ENCODE peak calls at places on chromosome 6, in nine cellular contexts. V is transverse colon; R is prostate gland; B is vagina; G is CD8-positive, alpha-beta T cell; D is A549; P is brain microvascular endothelial cell; E is ovary; K is heart right ventricle. F is an unnamed sample.

GRCh38 chr6:1596088-1596852 is 13.4 kb upstream of the FOXC1 start:
- DNase-seq in V (peak), R (peak), B (no peak), G (peak), D (no peak), P (no peak), E (peak), K (peak), F (peak)

GRCh38 chr6:90714319-90714718 is 127.4 kb upstream of the MAP3K7 start:
- DNase-seq in V (no peak), R (no peak), B (no peak), G (no peak), D (no peak), P (no peak), E (no peak), K (no peak), F (no peak)

GRCh38 chr6:47669684-47670515 is 28.5 kb upstream of the ADGRF4 start:
- DNase-seq in V (no peak), R (peak), B (no peak), G (no peak), D (no peak), P (peak), E (no peak), K (no peak), F (no peak)

GRCh38 chr6:79868098-79868722 is 79.1 kb downstream of the ELOVL4 start:
- DNase-seq in V (no peak), R (peak), B (no peak), G (no peak), D (peak), P (peak), E (no peak), K (no peak), F (no peak)

GRCh38 chr6:111950661-111951426 is 77.6 kb upstream of the FYN start:
- DNase-seq in V (no peak), R (no peak), B (no peak), G (no peak), D (no peak), P (no peak), E (no peak), K (peak), F (no peak)

GRCh38 chr6:1766663-1767062 is 156.9 kb downstream of the FOXC1 start:
- DNase-seq in V (no peak), R (no peak), B (no peak), G (no peak), D (no peak), P (no peak), E (no peak), K (no peak), F (no peak)

GRCh38 chr6:39054577-39055142 is 6.1 kb downstream of the GLP1R start:
- DNase-seq in V (peak), R (no peak), B (no peak), G (no peak), D (no peak), P (no peak), E (peak), K (no peak), F (no peak)

GRCh38 chr6:89454300-89454699 is 21.3 kb downstream of the ANKRD6 start:
- DNase-seq in V (no peak), R (no peak), B (no peak), G (no peak), D (no peak), P (no peak), E (no peak), K (no peak), F (no peak)

GRCh38 chr6:21390537-21391213 is 202.9 kb upstream of the SOX4 start:
- DNase-seq in V (no peak), R (no peak), B (no peak), G (no peak), D (no peak), P (no peak), E (no peak), K (no peak), F (no peak)

GRCh38 chr6:135871878-135872277 is 20.4 kb downstream of the PDE7B start:
- DNase-seq in V (no peak), R (no peak), B (no peak), G (no peak), D (no peak), P (peak), E (no peak), K (no peak), F (no peak)

GRCh38 chr6:7261030-7261841 is 51.8 kb downstream of the SSR1 start:
- DNase-seq in V (peak), R (peak), B (no peak), G (no peak), D (peak), P (peak), E (peak), K (peak), F (peak)

GRCh38 chr6:152474341-152474740 is 162.8 kb downstream of the SYNE1 start:
- DNase-seq in V (no peak), R (no peak), B (no peak), G (no peak), D (no peak), P (peak), E (no peak), K (no peak), F (no peak)

GRCh38 chr6:80527552-80528052 is 421.1 kb downstream of the BCKDHB start:
- DNase-seq in V (no peak), R (no peak), B (no peak), G (no peak), D (peak), P (no peak), E (no peak), K (no peak), F (no peak)

GRCh38 chr6:34463849-34464248 is 2.0 kb upstream of the PACSIN1 start:
- DNase-seq in V (no peak), R (no peak), B (no peak), G (no peak), D (no peak), P (no peak), E (no peak), K (no peak), F (no peak)

GRCh38 chr6:107129370-107129925 is 14.1 kb upstream of the BEND3 start:
- DNase-seq in V (no peak), R (no peak), B (no peak), G (no peak), D (no peak), P (no peak), E (no peak), K (no peak), F (no peak)

GRCh38 chr6:149046822-149047246 is 270.7 kb upstream of the TAB2 start:
- DNase-seq in V (no peak), R (no peak), B (no peak), G (no peak), D (no peak), P (no peak), E (no peak), K (no peak), F (no peak)

GRCh38 chr6:44127186-44128019 is at the start of the genes MRPL14 and TMEM63B:
- DNase-seq in V (peak), R (peak), B (no peak), G (peak), D (peak), P (peak), E (peak), K (peak), F (peak)

GRCh38 chr6:11654876-11655275 is 117.3 kb downstream of the TMEM170B start:
- DNase-seq in V (no peak), R (no peak), B (no peak), G (no peak), D (no peak), P (peak), E (no peak), K (no peak), F (no peak)

GRCh38 chr6:143840595-143840994 is 2.5 kb upstream of the LTV1 start:
- DNase-seq in V (no peak), R (no peak), B (no peak), G (no peak), D (no peak), P (no peak), E (no peak), K (no peak), F (no peak)

GRCh38 chr6:11854418-11855165 is 76.0 kb upstream of the ADTRP start:
- DNase-seq in V (no peak), R (no peak), B (no peak), G (no peak), D (peak), P (peak), E (no peak), K (no peak), F (no peak)

GRCh38 chr6:125188594-125189203 is 35.1 kb downstream of the TPD52L1 start:
- DNase-seq in V (no peak), R (no peak), B (no peak), G (no peak), D (no peak), P (no peak), E (no peak), K (no peak), F (no peak)
- H3K27ac ChIP-seq in V (no peak), R (peak), B (no peak), G (no peak), D (peak), P (no peak), E (no peak), K (peak), F (no peak)

DNA sequence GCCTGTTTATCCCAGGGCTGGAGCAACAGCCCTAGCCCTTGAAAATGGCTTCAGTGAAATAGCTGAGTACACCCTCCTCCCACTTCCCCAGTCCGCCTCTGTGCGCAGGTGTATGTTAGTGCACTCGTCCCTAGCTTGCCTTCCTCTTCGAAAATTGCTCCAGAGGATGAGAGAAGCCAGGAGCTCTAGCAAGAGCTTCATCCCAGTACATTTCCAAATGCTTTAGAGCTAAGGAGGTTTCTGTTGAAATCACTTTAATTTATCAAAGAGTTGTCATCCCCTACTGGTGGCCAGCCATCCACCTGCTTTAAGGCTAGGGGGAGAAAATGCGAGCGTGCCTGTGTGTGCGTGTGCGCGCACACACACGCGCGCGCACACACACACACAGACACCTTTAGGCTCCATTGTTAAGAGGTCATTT is 5.4 kb upstream of the POU3F2 start:
- DNase-seq in V (no peak), R (no peak), B (no peak), G (no peak), D (no peak), P (no peak), E (no peak), K (no peak), F (no peak)
- TF ChIP-seq CTCF in V (no peak), R (no peak), B (no peak), G (no peak), D (no peak), P (no peak), E (no peak), K (no peak), F (no peak)

DNA sequence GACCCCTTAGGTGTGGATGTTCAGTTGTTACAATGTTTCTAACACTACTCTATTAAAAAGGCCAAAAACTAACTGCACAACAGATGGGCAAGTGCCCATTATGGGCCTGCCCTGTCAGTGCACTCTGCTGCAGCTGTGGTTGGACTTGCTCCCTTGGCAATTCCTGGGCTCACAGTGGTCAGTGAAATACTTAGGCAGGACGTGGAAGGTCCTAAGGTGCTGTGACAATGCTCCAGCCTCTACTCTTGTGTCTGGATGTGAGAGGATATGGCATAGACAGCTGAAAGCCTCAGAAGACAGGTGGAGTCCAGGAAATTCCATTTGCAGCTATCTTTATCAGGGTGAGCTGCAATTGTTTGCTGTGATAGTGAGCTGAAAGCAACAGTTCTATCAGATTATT is 136.5 kb upstream of the OLIG3 start:
- DNase-seq in V (no peak), R (no peak), B (no peak), G (no peak), D (no peak), P (no peak), E (no peak), K (no peak), F (no peak)
- H3K27ac ChIP-seq in V (no peak), R (no peak), B (no peak), G (no peak), D (no peak), P (no peak), E (no peak), K (no peak), F (no peak)

DNA sequence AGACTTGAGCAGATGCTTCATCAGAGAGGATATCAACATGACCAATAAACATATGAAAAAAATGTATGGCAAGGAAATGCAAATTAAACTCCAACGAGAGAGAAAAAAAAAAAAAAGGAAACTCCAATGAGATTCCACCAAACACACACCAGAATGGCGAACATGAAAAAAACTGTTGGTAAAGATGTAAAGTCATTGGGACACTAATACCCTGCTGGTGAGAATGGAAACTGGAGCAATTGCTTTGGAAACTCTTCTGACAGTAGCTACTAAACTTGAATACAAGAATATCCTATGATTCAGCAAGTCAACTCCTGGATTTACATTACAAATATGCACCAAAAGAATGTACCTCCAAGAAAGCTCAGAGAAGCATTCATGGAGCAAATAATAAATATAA is 260.7 kb upstream of the ECI2 start:
- DNase-seq in V (no peak), R (no peak), B (no peak), G (no peak), D (no peak), P (no peak), E (no peak), K (no peak), F (no peak)
- TF ChIP-seq CTCF in V (no peak), R (no peak), B (no peak), G (no peak), D (no peak), P (peak), E (no peak), K (no peak), F (no peak)

GRCh38 chr6:25560851-25561250 is 91.2 kb upstream of the SCGN start:
- DNase-seq in V (no peak), R (no peak), B (no peak), G (no peak), D (no peak), P (no peak), E (no peak), K (no peak), F (no peak)
- H3K27ac ChIP-seq in V (no peak), R (no peak), B (no peak), G (no peak), D (no peak), P (no peak), E (no peak), K (no peak), F (no peak)

GRCh38 chr6:42929928-42930360 is 664 bp downstream of the CNPY3 start:
- DNase-seq in V (peak), R (no peak), B (no peak), G (no peak), D (peak), P (peak), E (no peak), K (no peak), F (peak)

GRCh38 chr6:42928748-42929087 is 562 bp upstream of the CNPY3 start:
- DNase-seq in V (no peak), R (no peak), B (no peak), G (no peak), D (peak), P (no peak), E (no peak), K (no peak), F (no peak)

GRCh38 chr6:42932412-42932811 is 3.1 kb downstream of the CNPY3 start:
- DNase-seq in V (no peak), R (no peak), B (no peak), G (no peak), D (no peak), P (no peak), E (no peak), K (no peak), F (no peak)

GRCh38 chr6:42933195-42933594 is 3.9 kb downstream of the CNPY3 start:
- DNase-seq in V (no peak), R (no peak), B (no peak), G (no peak), D (no peak), P (no peak), E (no peak), K (no peak), F (no peak)

GRCh38 chr6:42929088-42929927 is at the start of gene CNPY3:
- DNase-seq in V (peak), R (peak), B (no peak), G (peak), D (peak), P (peak), E (peak), K (peak), F (peak)
- TF ChIP-seq CTCF in V (no peak), R (peak), B (peak), G (no peak), D (no peak), P (no peak), E (no peak), K (no peak), F (no peak)

F was measured in lower lobe of right lung.